ENCODE peak calls at places on chromosomes 13 and 19, in eight cellular contexts. N, C, L, W, R, I, Q and U are unnamed samples.
A peak's percentile ranks its signal among the peaks of the same experiment; 100 is the strongest.

GRCh38 chr13:108957369-108958012 is 328.1 kb downstream of the MYO16 start:
- DNase-seq in L (peak; percentile 14), W (peak; percentile 93), Q (no peak), R (peak; percentile 36), C (no peak), N (peak; percentile 16), I (no peak), U (peak; percentile 6)

GRCh38 chr13:46668302-46668720 is 115.3 kb downstream of the LRCH1 start:
- DNase-seq in W (peak; percentile 91), N (no peak), C (peak; percentile 64), R (no peak), I (peak; percentile 53), Q (peak; percentile 33), L (no peak), U (no peak)

GRCh38 chr19:38813323-38813722 is 578 bp upstream of the LGALS4 start:
- DNase-seq in R (no peak), L (no peak), C (no peak), W (no peak), I (no peak), Q (no peak), N (no peak), U (no peak)

GRCh38 chr19:2289714-2290435 is 7.9 kb upstream of the PEAK3 start:
- DNase-seq in W (no peak), Q (peak; percentile 69), C (no peak), N (no peak), I (no peak), L (no peak), R (no peak), U (no peak)

GRCh38 chr13:23453132-23453531 is 19.6 kb upstream of the SACS start:
- DNase-seq in Q (no peak), R (no peak), C (no peak), N (no peak), L (no peak), I (no peak), W (no peak), U (no peak)

GRCh38 chr19:3184847-3185481 is 766 bp upstream of the NCLN start:
- DNase-seq in C (no peak), Q (peak; percentile 89), N (peak; percentile 28), L (peak; percentile 67), W (no peak), R (no peak), I (no peak), U (peak; percentile 51)

GRCh38 chr13:59446391-59446790 is 717.3 kb downstream of the DIAPH3 start:
- DNase-seq in L (no peak), N (no peak), C (no peak), W (no peak), I (no peak), R (no peak), Q (no peak), U (no peak)

GRCh38 chr13:97140611-97141010 is 81.5 kb upstream of the MBNL2 start:
- DNase-seq in C (no peak), N (no peak), W (no peak), I (no peak), L (no peak), R (no peak), Q (no peak), U (no peak)

GRCh38 chr13:111920306-111920931 is 146.5 kb upstream of the SOX1 start:
- DNase-seq in C (no peak), Q (no peak), N (no peak), R (no peak), W (no peak), L (no peak), I (no peak), U (no peak)

GRCh38 chr13:57631607-57632275 is at the start of gene PCDH17:
- DNase-seq in R (no peak), N (no peak), Q (peak; percentile 2), W (no peak), C (peak; percentile 69), L (peak; percentile 19), I (no peak), U (no peak)

GRCh38 chr19:45402469-45403070 is 2.3 kb downstream of the PPP1R13L start:
- DNase-seq in W (no peak), L (peak; percentile 77), N (peak; percentile 96), C (peak; percentile 46), R (no peak), I (peak; percentile 53), Q (no peak), U (peak; percentile 91)

GRCh38 chr19:57934820-57935665 is at the start of gene ZNF418:
- DNase-seq in W (peak; percentile 87), N (peak; percentile 19), R (no peak), C (peak; percentile 77), L (peak; percentile 61), Q (peak; percentile 70), I (peak; percentile 56), U (no peak)

GRCh38 chr13:109372666-109373065 is 413.7 kb downstream of the IRS2 start:
- DNase-seq in Q (no peak), C (no peak), L (no peak), I (no peak), R (no peak), W (no peak), N (no peak), U (no peak)

GRCh38 chr13:60351326-60351725 is 45.7 kb upstream of the TDRD3 start:
- DNase-seq in L (no peak), Q (no peak), R (no peak), N (no peak), C (no peak), I (no peak), W (peak; percentile 82), U (no peak)

GRCh38 chr13:51674276-51674675 is 90.0 kb downstream of the WDFY2 start:
- DNase-seq in L (peak; percentile 84), N (no peak), Q (no peak), I (peak; percentile 73), W (no peak), C (no peak), R (peak; percentile 12), U (peak; percentile 81)

GRCh38 chr19:16188521-16188920 is 3.3 kb downstream of the FAM32A start:
- DNase-seq in N (no peak), Q (no peak), R (no peak), W (no peak), L (no peak), I (no peak), C (no peak), U (no peak)

GRCh38 chr19:16185925-16186234 is 670 bp downstream of the FAM32A start:
- DNase-seq in C (no peak), Q (peak; percentile 80), R (no peak), L (no peak), W (no peak), N (no peak), I (no peak), U (no peak)

GRCh38 chr19:16184665-16185122 is 516 bp upstream of the FAM32A start:
- DNase-seq in Q (no peak), I (no peak), L (no peak), R (no peak), N (no peak), C (no peak), W (no peak), U (no peak)

GRCh38 chr19:16180611-16181010 is 4.6 kb upstream of the FAM32A start:
- DNase-seq in N (no peak), L (no peak), I (no peak), Q (no peak), C (no peak), R (no peak), W (peak; percentile 77), U (no peak)

GRCh38 chr19:16185123-16185924 is at the start of gene FAM32A:
- DNase-seq in Q (peak; percentile 100), L (peak; percentile 99), N (peak; percentile 99), C (peak; percentile 99), R (peak; percentile 98), I (peak; percentile 100), W (peak; percentile 98), U (peak; percentile 95)
- TF ChIP-seq CTCF in Q (peak; percentile 61), L (peak; percentile 38), N (peak; percentile 27), C (peak; percentile 17), R (no peak), I (no peak), W (peak; percentile 15), U (peak; percentile 19)

GRCh38 chr19:46860846-46861690 is at the start of gene ARHGAP35:
- DNase-seq in C (peak; percentile 87), R (no peak), I (no peak), Q (no peak), L (peak; percentile 31), W (no peak), N (peak; percentile 90), U (no peak)

GRCh38 chr19:46861691-46862503 is 1.1 kb downstream of the ARHGAP35 start:
- DNase-seq in N (no peak), W (peak; percentile 24), R (no peak), Q (peak; percentile 22), L (peak; percentile 34), C (peak; percentile 25), I (no peak), U (peak; percentile 28)

GRCh38 chr19:46859637-46860124 is 1.1 kb upstream of the ARHGAP35 start:
- DNase-seq in N (peak; percentile 87), L (peak; percentile 66), R (no peak), W (peak; percentile 89), I (peak; percentile 76), Q (no peak), C (peak; percentile 80), U (no peak)

GRCh38 chr19:46862504-46862835 is 1.7 kb downstream of the ARHGAP35 start:
- DNase-seq in N (no peak), W (no peak), R (no peak), Q (no peak), C (no peak), I (no peak), L (no peak), U (no peak)

DNA sequence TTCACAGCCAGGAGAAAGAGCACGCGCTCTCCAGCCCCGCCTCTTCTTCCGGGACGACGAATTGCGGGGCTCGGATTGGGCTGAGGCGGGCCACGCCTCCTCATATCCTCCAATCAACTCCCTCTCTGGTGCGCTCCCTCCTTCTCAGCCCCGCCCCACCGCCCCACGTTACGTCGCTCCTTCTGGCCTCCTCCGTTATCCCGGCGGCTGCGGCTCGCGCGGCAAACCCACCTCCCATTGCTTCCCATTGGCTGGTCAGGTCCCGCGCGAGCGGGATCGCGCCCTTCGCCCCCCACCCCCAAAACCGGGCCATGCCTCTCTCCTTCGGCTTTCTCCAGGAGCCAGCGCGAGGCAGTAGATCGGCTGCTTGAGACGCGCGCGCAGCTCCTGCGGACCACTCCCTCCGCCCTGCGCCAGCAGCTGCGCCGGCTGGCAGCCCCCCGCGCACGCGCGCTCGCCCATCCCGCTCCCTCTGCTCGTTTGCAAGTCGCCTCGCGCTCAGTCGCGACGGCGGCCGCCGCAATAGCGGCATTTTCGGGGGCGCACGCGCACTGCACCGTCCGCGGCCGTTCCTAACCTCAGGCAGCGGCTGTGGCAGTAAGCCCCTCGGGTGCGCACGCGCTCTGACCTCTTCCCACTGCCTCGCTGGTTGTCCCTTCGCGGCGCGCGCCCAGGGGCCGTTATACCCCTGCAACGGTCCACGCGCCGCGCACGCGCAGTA is 512 bp upstream of the ARHGAP35 start:
- DNase-seq in W (peak; percentile 97), Q (peak; percentile 98), N (peak; percentile 98), L (peak; percentile 99), C (peak; percentile 98), R (peak; percentile 93), I (peak; percentile 98), U (peak; percentile 99)
- TF ChIP-seq CTCF in W (no peak), Q (no peak), N (no peak), L (peak; percentile 12), C (peak; percentile 10), R (no peak), I (no peak), U (no peak)

GRCh38 chr13:29260684-29261083 is 334.8 kb downstream of the SLC7A1 start:
- DNase-seq in C (no peak), L (no peak), R (no peak), Q (no peak), I (no peak), N (no peak), W (no peak), U (no peak)
- TF ChIP-seq CTCF in C (no peak), L (no peak), R (peak; percentile 13), Q (no peak), I (no peak), N (no peak), W (no peak), U (no peak)

GRCh38 chr19:55640043-55640576 is 692 bp upstream of the ZNF580 start:
- DNase-seq in N (no peak), W (peak; percentile 73), R (no peak), C (peak; percentile 57), Q (peak; percentile 81), L (peak; percentile 64), I (no peak), U (no peak)
- TF ChIP-seq CTCF in N (no peak), W (peak; percentile 28), R (no peak), C (peak; percentile 48), Q (no peak), L (peak; percentile 45), I (no peak), U (no peak)